ENCODE peak calls at places on chromosomes 12 and 14, in nine cellular contexts. C, E, G, X, W, Z, D, B and S are unnamed samples. For H3K36me3, the result is how much of the 10 kb centered on the place peaks cover.

GRCh38 chr12:38385492-38385864 is 68.9 kb downstream of the ALG10B start:
- DNase-seq in C (no peak), E (no peak), G (no peak), X (no peak), W (no peak), Z (no peak), D (no peak), B (no peak), S (no peak)

GRCh38 chr14:45201908-45202307 is 51.1 kb downstream of the MIS18BP1 start:
- DNase-seq in C (peak), E (no peak), G (peak), X (peak), W (no peak), Z (no peak), D (no peak), B (peak), S (no peak)

GRCh38 chr14:26872930-26873470 is 275.2 kb upstream of the NOVA1 start:
- DNase-seq in C (peak), E (no peak), G (no peak), X (no peak), W (no peak), Z (no peak), D (no peak), B (no peak), S (no peak)

GRCh38 chr12:130574402-130574801 is 141.7 kb downstream of the RIMBP2 start:
- DNase-seq in C (no peak), E (no peak), G (no peak), X (no peak), W (no peak), Z (no peak), D (no peak), B (no peak), S (no peak)

GRCh38 chr12:75656650-75657049 is 145.2 kb upstream of the KRR1 start:
- DNase-seq in C (peak), E (no peak), G (no peak), X (no peak), W (no peak), Z (no peak), D (no peak), B (no peak), S (no peak)

GRCh38 chr12:110330124-110330523 is 49.1 kb downstream of the ATP2A2 start:
- DNase-seq in C (no peak), E (no peak), G (no peak), X (no peak), W (no peak), Z (no peak), D (no peak), B (no peak), S (no peak)

GRCh38 chr12:79549531-79550271 is 141.1 kb downstream of the PAWR start:
- DNase-seq in C (peak), E (no peak), G (no peak), X (no peak), W (no peak), Z (no peak), D (no peak), B (no peak), S (no peak)

GRCh38 chr14:87617079-87617478 is 375.9 kb downstream of the GALC start:
- DNase-seq in C (no peak), E (no peak), G (no peak), X (no peak), W (no peak), Z (no peak), D (no peak), B (no peak), S (no peak)

GRCh38 chr12:120361506-120362208 is 7.3 kb downstream of the MSI1 start:
- DNase-seq in C (peak), E (no peak), G (peak), X (no peak), W (peak), Z (no peak), D (peak), B (peak), S (peak)

GRCh38 chr12:78183854-78184253 is 353.2 kb downstream of the NAV3 start:
- DNase-seq in C (no peak), E (no peak), G (no peak), X (no peak), W (no peak), Z (no peak), D (no peak), B (no peak), S (no peak)

GRCh38 chr12:131796754-131797587 is 31.2 kb upstream of the MMP17 start:
- DNase-seq in C (no peak), E (no peak), G (peak), X (no peak), W (no peak), Z (no peak), D (no peak), B (no peak), S (no peak)

GRCh38 chr12:107327783-107328182 is 234.4 kb upstream of the CRY1 start:
- DNase-seq in C (no peak), E (no peak), G (no peak), X (no peak), W (no peak), Z (no peak), D (no peak), B (no peak), S (no peak)

GRCh38 chr12:27434673-27435565 is 11.6 kb upstream of the SMCO2 start:
- DNase-seq in C (peak), E (no peak), G (peak), X (peak), W (no peak), Z (no peak), D (peak), B (peak), S (no peak)

GRCh38 chr12:43805149-43805856 is 814 bp downstream of the TWF1 start:
- DNase-seq in C (peak), E (no peak), G (peak), X (no peak), W (no peak), Z (no peak), D (no peak), B (peak), S (no peak)

GRCh38 chr12:15227004-15227679 is 5.9 kb upstream of the RERG start:
- DNase-seq in C (peak), E (no peak), G (peak), X (no peak), W (peak), Z (peak), D (no peak), B (peak), S (no peak)

GRCh38 chr12:108616359-108616758 is 17.3 kb downstream of the SELPLG start:
- DNase-seq in C (no peak), E (no peak), G (no peak), X (no peak), W (no peak), Z (no peak), D (no peak), B (no peak), S (no peak)

GRCh38 chr14:104227806-104228205 is 89.4 kb downstream of the KIF26A start:
- DNase-seq in C (no peak), E (no peak), G (no peak), X (no peak), W (no peak), Z (no peak), D (peak), B (peak), S (no peak)

GRCh38 chr12:74801625-74802024 is 264.0 kb downstream of the ATXN7L3B start:
- DNase-seq in C (no peak), E (no peak), G (no peak), X (no peak), W (no peak), Z (no peak), D (no peak), B (no peak), S (no peak)

GRCh38 chr12:53737951-53738833 is 10.9 kb upstream of the CALCOCO1 start:
- DNase-seq in C (no peak), E (peak), G (peak), X (peak), W (no peak), Z (no peak), D (no peak), B (no peak), S (no peak)

GRCh38 chr14:72678360-72678759 is 215.5 kb downstream of the DPF3 start:
- DNase-seq in C (peak), E (no peak), G (no peak), X (no peak), W (no peak), Z (no peak), D (no peak), B (no peak), S (no peak)

GRCh38 chr12:69388371-69388770 is 28.8 kb downstream of the YEATS4 start:
- DNase-seq in C (peak), E (no peak), G (no peak), X (no peak), W (no peak), Z (no peak), D (no peak), B (peak), S (no peak)

GRCh38 chr14:58746261-58746660 is 108.5 kb downstream of the DACT1 start:
- DNase-seq in C (peak), E (no peak), G (no peak), X (no peak), W (no peak), Z (no peak), D (no peak), B (no peak), S (no peak)

GRCh38 chr12:64824500-64825142 is at the start of gene TBC1D30:
- DNase-seq in C (peak), E (no peak), G (peak), X (no peak), W (peak), Z (no peak), D (peak), B (peak), S (no peak)

GRCh38 chr14:42140831-42141279 is 534.2 kb downstream of the LRFN5 start:
- DNase-seq in C (peak), E (no peak), G (no peak), X (no peak), W (no peak), Z (no peak), D (no peak), B (no peak), S (no peak)

GRCh38 chr14:66468778-66469367 is 17.3 kb upstream of the CCDC196 start:
- DNase-seq in C (no peak), E (no peak), G (peak), X (no peak), W (no peak), Z (no peak), D (no peak), B (no peak), S (no peak)

GRCh38 chr14:103073367-103073875 is 10.6 kb upstream of the LBHD2 start:
- DNase-seq in C (no peak), E (no peak), G (no peak), X (no peak), W (peak), Z (no peak), D (peak), B (no peak), S (no peak)

GRCh38 chr14:96811985-96812667 is 14.9 kb downstream of the VRK1 start:
- DNase-seq in C (no peak), E (no peak), G (no peak), X (no peak), W (no peak), Z (no peak), D (no peak), B (no peak), S (no peak)

GRCh38 chr14:70622111-70622712 is 19.5 kb upstream of the TTC9 start:
- DNase-seq in C (peak), E (peak), G (peak), X (peak), W (no peak), Z (no peak), D (no peak), B (peak), S (no peak)

GRCh38 chr14:100333311-100333710 is 10.2 kb downstream of the SLC25A47 start:
- DNase-seq in C (no peak), E (no peak), G (no peak), X (no peak), W (peak), Z (no peak), D (peak), B (no peak), S (no peak)
- H3K36me3 ChIP-seq in C (under half), E (under half), G (under half), X (under half), W (under half), Z (under half), D (under half), B (under half), S (under half)

GRCh38 chr14:93961610-93962009 is 14.8 kb downstream of the ASB2 start:
- DNase-seq in C (no peak), E (no peak), G (no peak), X (no peak), W (no peak), Z (no peak), D (no peak), B (no peak), S (no peak)

GRCh38 chr14:93964820-93965286 is 11.5 kb downstream of the ASB2 start:
- DNase-seq in C (no peak), E (no peak), G (no peak), X (no peak), W (no peak), Z (no peak), D (no peak), B (no peak), S (no peak)

GRCh38 chr14:93964281-93964680 is 12.1 kb downstream of the ASB2 start:
- DNase-seq in C (no peak), E (no peak), G (no peak), X (no peak), W (no peak), Z (no peak), D (no peak), B (no peak), S (no peak)

GRCh38 chr14:93963692-93964091 is 12.7 kb downstream of the ASB2 start:
- DNase-seq in C (no peak), E (no peak), G (no peak), X (no peak), W (no peak), Z (no peak), D (no peak), B (peak), S (peak)

GRCh38 chr14:93962701-93963601 is 13.4 kb downstream of the ASB2 start:
- DNase-seq in C (no peak), E (peak), G (no peak), X (peak), W (no peak), Z (no peak), D (no peak), B (peak), S (no peak)
- H3K27ac ChIP-seq in C (peak), E (peak), G (no peak), X (peak), W (no peak), Z (peak), D (no peak), B (peak), S (no peak)

DNA sequence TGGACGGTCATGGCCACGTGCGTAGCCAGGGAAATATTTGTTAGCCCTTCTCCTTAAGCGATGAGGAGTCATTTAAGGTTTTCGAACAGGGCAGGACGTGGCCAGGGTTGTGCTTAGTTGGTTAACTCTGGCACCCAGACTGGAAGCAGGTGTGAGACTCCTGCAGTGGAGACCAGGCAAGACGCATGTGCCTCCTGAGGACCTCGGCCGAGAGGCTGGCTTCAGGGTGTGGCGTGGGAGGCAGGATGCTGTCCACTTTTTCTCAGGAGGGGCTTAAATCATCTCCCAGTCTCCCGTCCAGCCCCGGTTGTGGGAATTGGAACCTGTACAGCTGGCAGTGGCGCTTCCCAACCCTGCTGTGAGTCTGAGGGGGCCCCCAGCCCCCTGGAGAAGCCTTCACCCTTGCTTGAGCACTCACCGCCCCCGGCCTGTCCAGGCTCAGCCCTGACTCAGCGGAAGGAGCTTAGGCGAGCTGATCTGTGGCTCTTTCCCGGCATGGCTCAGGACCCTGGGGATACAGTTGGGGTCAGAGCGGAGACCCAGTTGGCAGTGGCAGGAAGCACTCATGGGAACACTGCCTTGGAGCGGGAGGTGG is 46.3 kb upstream of the TSPAN9 start:
- DNase-seq in C (no peak), E (no peak), G (no peak), X (no peak), W (no peak), Z (no peak), D (no peak), B (no peak), S (peak)
- H3K36me3 ChIP-seq in C (under half), E (under half), G (under half), X (under half), W (under half), Z (under half), D (under half), B (under half), S (under half)

GRCh38 chr12:47361389-47362031 is 281.8 kb upstream of the AMIGO2 start:
- DNase-seq in C (no peak), E (peak), G (no peak), X (peak), W (no peak), Z (no peak), D (peak), B (peak), S (peak)
- H3K27ac ChIP-seq in C (no peak), E (peak), G (no peak), X (peak), W (no peak), Z (no peak), D (no peak), B (peak), S (peak)